ENCODE peak calls at places on chromosomes 7 and 10, in seven cellular contexts. One of them, this sample, is unnamed.

GRCh38 chr7:124251616-124252015 is 218.7 kb upstream of the TMEM229A start:
- DNase-seq in T47D: no peak
- DNase-seq in GM03348: no peak
- DNase-seq in HT-29: no peak
- DNase-seq in GM12892: no peak
- DNase-seq in mucosa of descending colon: no peak
- DNase-seq in right cardiac atrium: no peak
- DNase-seq in this sample: no peak

GRCh38 chr10:4810093-4810492 is 15.9 kb upstream of the AKR1E2 start:
- DNase-seq in T47D: no peak
- DNase-seq in HT-29: no peak
- DNase-seq in GM12892: no peak
- DNase-seq in GM03348: no peak
- DNase-seq in right cardiac atrium: no peak
- DNase-seq in mucosa of descending colon: no peak
- DNase-seq in this sample: no peak

GRCh38 chr10:20281579-20281978 is 465.3 kb downstream of the PLXDC2 start:
- DNase-seq in GM03348: no peak
- DNase-seq in mucosa of descending colon: no peak
- DNase-seq in GM12892: no peak
- DNase-seq in T47D: peak; percentile 71
- DNase-seq in HT-29: no peak
- DNase-seq in right cardiac atrium: no peak
- DNase-seq in this sample: no peak

GRCh38 chr10:45581497-45582385 is 90.8 kb downstream of the ZFAND4 start:
- DNase-seq in T47D: no peak
- DNase-seq in GM03348: no peak
- DNase-seq in GM12892: no peak
- DNase-seq in right cardiac atrium: no peak
- DNase-seq in mucosa of descending colon: no peak
- DNase-seq in HT-29: no peak
- DNase-seq in this sample: no peak

GRCh38 chr10:75404335-75405200 is 3.0 kb upstream of the ZNF503 start:
- DNase-seq in mucosa of descending colon: peak; percentile 78
- DNase-seq in right cardiac atrium: peak; percentile 66
- DNase-seq in T47D: no peak
- DNase-seq in HT-29: peak; percentile 30
- DNase-seq in GM12892: peak; percentile 33
- DNase-seq in GM03348: no peak
- DNase-seq in this sample: no peak

GRCh38 chr7:34672430-34672829 is 14.4 kb downstream of the NPSR1 start:
- DNase-seq in HT-29: no peak
- DNase-seq in GM12892: no peak
- DNase-seq in T47D: no peak
- DNase-seq in mucosa of descending colon: no peak
- DNase-seq in GM03348: peak; percentile 45
- DNase-seq in right cardiac atrium: no peak
- DNase-seq in this sample: no peak

GRCh38 chr10:57395921-57396320 is 871.8 kb downstream of the IPMK start:
- DNase-seq in GM03348: no peak
- DNase-seq in HT-29: no peak
- DNase-seq in GM12892: no peak
- DNase-seq in T47D: no peak
- DNase-seq in mucosa of descending colon: no peak
- DNase-seq in right cardiac atrium: no peak
- DNase-seq in this sample: no peak

GRCh38 chr10:43375401-43376020 is 4.1 kb downstream of the FXYD4 start:
- DNase-seq in GM03348: no peak
- DNase-seq in right cardiac atrium: no peak
- DNase-seq in HT-29: peak; percentile 64
- DNase-seq in mucosa of descending colon: peak; percentile 34
- DNase-seq in T47D: no peak
- DNase-seq in GM12892: no peak
- DNase-seq in this sample: no peak

GRCh38 chr7:70855373-70855772 is 276.6 kb upstream of the GALNT17 start:
- DNase-seq in HT-29: no peak
- DNase-seq in T47D: no peak
- DNase-seq in right cardiac atrium: no peak
- DNase-seq in GM03348: no peak
- DNase-seq in GM12892: no peak
- DNase-seq in mucosa of descending colon: no peak
- DNase-seq in this sample: no peak

GRCh38 chr7:47451851-47452205 is 130.1 kb downstream of the TNS3 start:
- DNase-seq in GM03348: peak; percentile 41
- DNase-seq in mucosa of descending colon: no peak
- DNase-seq in HT-29: no peak
- DNase-seq in T47D: no peak
- DNase-seq in GM12892: no peak
- DNase-seq in right cardiac atrium: no peak
- DNase-seq in this sample: no peak

GRCh38 chr7:3065724-3066143 is 22.1 kb upstream of the CARD11 start:
- DNase-seq in HT-29: peak; percentile 56
- DNase-seq in T47D: peak; percentile 60
- DNase-seq in GM12892: peak; percentile 27
- DNase-seq in right cardiac atrium: peak; percentile 47
- DNase-seq in mucosa of descending colon: peak; percentile 52
- DNase-seq in GM03348: no peak
- DNase-seq in this sample: no peak

GRCh38 chr7:5652118-5652517 is 129.3 kb downstream of the RNF216 start:
- DNase-seq in right cardiac atrium: no peak
- DNase-seq in T47D: no peak
- DNase-seq in mucosa of descending colon: no peak
- DNase-seq in HT-29: no peak
- DNase-seq in GM12892: no peak
- DNase-seq in GM03348: no peak
- DNase-seq in this sample: no peak

GRCh38 chr7:101547916-101548599 is 81.0 kb downstream of the MYL10 start:
- DNase-seq in HT-29: no peak
- DNase-seq in GM03348: no peak
- DNase-seq in right cardiac atrium: no peak
- DNase-seq in mucosa of descending colon: no peak
- DNase-seq in GM12892: no peak
- DNase-seq in T47D: no peak
- DNase-seq in this sample: no peak

GRCh38 chr7:83429493-83429892 is 219.4 kb downstream of the SEMA3E start:
- DNase-seq in GM03348: no peak
- DNase-seq in right cardiac atrium: no peak
- DNase-seq in HT-29: no peak
- DNase-seq in GM12892: no peak
- DNase-seq in T47D: peak; percentile 30
- DNase-seq in mucosa of descending colon: no peak
- DNase-seq in this sample: no peak